ENCODE peak calls at places on chromosomes 12 and 14, in eight cellular contexts. One of them, this sample, is unnamed.

GRCh38 chr12:26563555-26563954 is 269.4 kb downstream of the ITPR2 start:
- DNase-seq in HFFc6: no peak
- DNase-seq in ovary: no peak
- DNase-seq in MM.1S: no peak
- DNase-seq in kidney epithelial cell: no peak
- DNase-seq in astrocyte of the cerebellum: no peak
- DNase-seq in lower lobe of right lung: no peak
- DNase-seq in Calu3: no peak
- DNase-seq in this sample: no peak

GRCh38 chr12:106721931-106722330 is 52.6 kb upstream of the RIC8B start:
- DNase-seq in HFFc6: no peak
- DNase-seq in ovary: no peak
- DNase-seq in MM.1S: no peak
- DNase-seq in kidney epithelial cell: no peak
- DNase-seq in astrocyte of the cerebellum: no peak
- DNase-seq in lower lobe of right lung: no peak
- DNase-seq in Calu3: no peak
- DNase-seq in this sample: no peak

GRCh38 chr12:101823891-101824290 is 6.9 kb downstream of the GNPTAB start:
- DNase-seq in HFFc6: no peak
- DNase-seq in ovary: no peak
- DNase-seq in MM.1S: peak
- DNase-seq in kidney epithelial cell: no peak
- DNase-seq in astrocyte of the cerebellum: no peak
- DNase-seq in lower lobe of right lung: no peak
- DNase-seq in Calu3: peak
- DNase-seq in this sample: peak

GRCh38 chr14:60514378-60515243 is 5.7 kb downstream of the SIX6 start:
- DNase-seq in HFFc6: no peak
- DNase-seq in ovary: no peak
- DNase-seq in MM.1S: no peak
- DNase-seq in kidney epithelial cell: no peak
- DNase-seq in astrocyte of the cerebellum: no peak
- DNase-seq in lower lobe of right lung: no peak
- DNase-seq in Calu3: peak
- DNase-seq in this sample: no peak

GRCh38 chr12:6887460-6887859 is 14.4 kb upstream of the SPSB2 start:
- DNase-seq in HFFc6: no peak
- DNase-seq in ovary: no peak
- DNase-seq in MM.1S: no peak
- DNase-seq in kidney epithelial cell: no peak
- DNase-seq in astrocyte of the cerebellum: no peak
- DNase-seq in lower lobe of right lung: peak
- DNase-seq in Calu3: no peak
- DNase-seq in this sample: no peak

GRCh38 chr14:101926620-101927019 is 37.8 kb upstream of the DYNC1H1 start:
- DNase-seq in HFFc6: no peak
- DNase-seq in ovary: no peak
- DNase-seq in MM.1S: no peak
- DNase-seq in kidney epithelial cell: no peak
- DNase-seq in astrocyte of the cerebellum: no peak
- DNase-seq in lower lobe of right lung: peak
- DNase-seq in Calu3: no peak
- DNase-seq in this sample: no peak

GRCh38 chr12:29317556-29318363 is 63.2 kb downstream of the ERGIC2 start:
- DNase-seq in HFFc6: peak
- DNase-seq in ovary: no peak
- DNase-seq in MM.1S: peak
- DNase-seq in kidney epithelial cell: peak
- DNase-seq in astrocyte of the cerebellum: peak
- DNase-seq in lower lobe of right lung: no peak
- DNase-seq in Calu3: peak
- DNase-seq in this sample: peak

GRCh38 chr12:86173044-86173443 is 83.1 kb downstream of the MGAT4C start:
- DNase-seq in HFFc6: no peak
- DNase-seq in ovary: no peak
- DNase-seq in MM.1S: no peak
- DNase-seq in kidney epithelial cell: no peak
- DNase-seq in astrocyte of the cerebellum: no peak
- DNase-seq in lower lobe of right lung: no peak
- DNase-seq in Calu3: no peak
- DNase-seq in this sample: no peak

GRCh38 chr14:97456958-97457357 is 659.8 kb downstream of the VRK1 start:
- DNase-seq in HFFc6: no peak
- DNase-seq in ovary: no peak
- DNase-seq in MM.1S: no peak
- DNase-seq in kidney epithelial cell: peak
- DNase-seq in astrocyte of the cerebellum: no peak
- DNase-seq in lower lobe of right lung: no peak
- DNase-seq in Calu3: no peak
- DNase-seq in this sample: peak

GRCh38 chr12:89416049-89416792 is 63.9 kb upstream of the DUSP6 start:
- DNase-seq in HFFc6: no peak
- DNase-seq in ovary: no peak
- DNase-seq in MM.1S: no peak
- DNase-seq in kidney epithelial cell: no peak
- DNase-seq in astrocyte of the cerebellum: no peak
- DNase-seq in lower lobe of right lung: no peak
- DNase-seq in Calu3: no peak
- DNase-seq in this sample: no peak

GRCh38 chr12:101793401-101793800 is 37.4 kb downstream of the GNPTAB start:
- DNase-seq in HFFc6: peak
- DNase-seq in ovary: no peak
- DNase-seq in MM.1S: no peak
- DNase-seq in kidney epithelial cell: peak
- DNase-seq in astrocyte of the cerebellum: peak
- DNase-seq in lower lobe of right lung: no peak
- DNase-seq in Calu3: no peak
- DNase-seq in this sample: no peak

GRCh38 chr14:74892745-74893144 is 11.0 kb downstream of the DLST start:
- DNase-seq in HFFc6: no peak
- DNase-seq in ovary: no peak
- DNase-seq in MM.1S: no peak
- DNase-seq in kidney epithelial cell: no peak
- DNase-seq in astrocyte of the cerebellum: no peak
- DNase-seq in lower lobe of right lung: no peak
- DNase-seq in Calu3: no peak
- DNase-seq in this sample: no peak

GRCh38 chr14:103427485-103428443 is 42.5 kb downstream of the MARK3 start:
- DNase-seq in HFFc6: peak
- DNase-seq in ovary: no peak
- DNase-seq in MM.1S: no peak
- DNase-seq in kidney epithelial cell: no peak
- DNase-seq in astrocyte of the cerebellum: peak
- DNase-seq in lower lobe of right lung: no peak
- DNase-seq in Calu3: no peak
- DNase-seq in this sample: no peak

GRCh38 chr12:79933580-79934264 is 1.2 kb downstream of the PPP1R12A start:
- DNase-seq in HFFc6: no peak
- DNase-seq in ovary: no peak
- DNase-seq in MM.1S: peak
- DNase-seq in kidney epithelial cell: no peak
- DNase-seq in astrocyte of the cerebellum: no peak
- DNase-seq in lower lobe of right lung: no peak
- DNase-seq in Calu3: no peak
- DNase-seq in this sample: no peak

GRCh38 chr14:100142073-100143040 is 17.1 kb downstream of the DEGS2 start:
- DNase-seq in HFFc6: no peak
- DNase-seq in ovary: peak
- DNase-seq in MM.1S: no peak
- DNase-seq in kidney epithelial cell: no peak
- DNase-seq in astrocyte of the cerebellum: no peak
- DNase-seq in lower lobe of right lung: no peak
- DNase-seq in Calu3: peak
- DNase-seq in this sample: no peak

GRCh38 chr14:100138082-100138787 is 21.2 kb downstream of the DEGS2 start:
- DNase-seq in HFFc6: no peak
- DNase-seq in ovary: no peak
- DNase-seq in MM.1S: peak
- DNase-seq in kidney epithelial cell: no peak
- DNase-seq in astrocyte of the cerebellum: no peak
- DNase-seq in lower lobe of right lung: no peak
- DNase-seq in Calu3: peak
- DNase-seq in this sample: no peak

GRCh38 chr14:100141133-100141497 is 18.3 kb downstream of the DEGS2 start:
- DNase-seq in HFFc6: no peak
- DNase-seq in ovary: no peak
- DNase-seq in MM.1S: no peak
- DNase-seq in kidney epithelial cell: no peak
- DNase-seq in astrocyte of the cerebellum: no peak
- DNase-seq in lower lobe of right lung: no peak
- DNase-seq in Calu3: no peak
- DNase-seq in this sample: no peak

GRCh38 chr14:100138955-100139354 is 20.5 kb downstream of the DEGS2 start:
- DNase-seq in HFFc6: no peak
- DNase-seq in ovary: no peak
- DNase-seq in MM.1S: no peak
- DNase-seq in kidney epithelial cell: no peak
- DNase-seq in astrocyte of the cerebellum: no peak
- DNase-seq in lower lobe of right lung: no peak
- DNase-seq in Calu3: no peak
- DNase-seq in this sample: no peak

DNA sequence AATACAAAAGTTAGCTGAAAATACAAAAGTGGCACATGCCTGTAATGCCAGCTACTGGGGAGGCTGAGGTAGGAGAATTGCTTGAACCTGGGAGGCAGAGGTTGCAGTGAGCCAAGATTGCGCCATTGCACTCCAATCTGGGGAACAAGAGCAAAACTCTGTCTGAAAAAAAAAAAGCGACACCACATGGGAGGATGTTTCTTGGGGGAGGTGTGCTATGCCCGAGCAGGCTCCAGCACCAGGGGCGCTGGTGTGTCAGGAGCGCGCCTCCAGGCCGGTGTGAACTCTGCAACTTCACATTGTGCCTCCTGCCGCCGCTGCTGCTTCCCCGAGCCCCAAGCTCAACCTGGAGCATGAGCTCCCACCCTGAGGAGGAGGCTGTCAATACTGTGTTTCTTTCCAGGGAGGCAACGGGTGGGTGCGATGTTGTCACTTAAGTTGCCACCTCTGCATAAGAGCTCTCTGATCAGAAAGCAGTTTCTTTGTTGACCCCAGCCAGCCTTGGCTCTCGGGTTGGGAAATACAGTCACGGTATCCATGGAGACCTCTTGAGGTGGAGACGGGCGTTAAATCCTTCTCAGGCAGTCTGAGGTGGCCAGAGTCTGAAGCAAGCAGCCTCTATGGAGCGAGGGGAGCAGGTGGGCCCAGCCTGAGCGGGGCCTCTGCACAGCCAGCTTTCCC is 18.9 kb downstream of the DEGS2 start:
- DNase-seq in HFFc6: no peak
- DNase-seq in ovary: no peak
- DNase-seq in MM.1S: no peak
- DNase-seq in kidney epithelial cell: no peak
- DNase-seq in astrocyte of the cerebellum: no peak
- DNase-seq in lower lobe of right lung: no peak
- DNase-seq in Calu3: no peak
- DNase-seq in this sample: no peak
- TF ChIP-seq CTCF in HFFc6: no peak
- TF ChIP-seq CTCF in ovary: no peak
- TF ChIP-seq CTCF in MM.1S: no peak
- TF ChIP-seq CTCF in kidney epithelial cell: peak
- TF ChIP-seq CTCF in astrocyte of the cerebellum: peak
- TF ChIP-seq CTCF in lower lobe of right lung: peak
- TF ChIP-seq CTCF in Calu3: no peak
- TF ChIP-seq CTCF in this sample: no peak

DNA sequence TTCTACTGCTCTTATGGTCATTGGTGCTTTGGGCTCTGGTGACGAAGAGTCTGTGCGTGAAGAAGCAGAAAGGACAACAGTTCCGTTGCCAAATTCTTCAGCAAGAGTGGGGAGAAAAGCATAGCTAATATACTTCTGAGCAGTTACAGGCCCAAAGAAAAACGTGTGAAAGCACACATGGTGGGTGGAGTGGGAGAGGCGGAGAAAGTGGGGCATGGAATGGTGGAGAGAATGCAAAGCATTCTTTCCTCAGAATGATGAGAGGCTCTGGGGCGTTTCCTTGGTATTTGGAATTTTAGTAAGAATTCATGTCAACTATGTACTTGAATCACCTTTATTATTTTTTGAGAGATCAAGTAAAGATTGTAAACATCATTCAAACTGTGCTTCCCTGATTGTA is 396.1 kb downstream of the NAV3 start:
- DNase-seq in HFFc6: no peak
- DNase-seq in ovary: no peak
- DNase-seq in MM.1S: no peak
- DNase-seq in kidney epithelial cell: no peak
- DNase-seq in astrocyte of the cerebellum: no peak
- DNase-seq in lower lobe of right lung: no peak
- DNase-seq in Calu3: no peak
- DNase-seq in this sample: no peak
- TF ChIP-seq CTCF in HFFc6: no peak
- TF ChIP-seq CTCF in ovary: no peak
- TF ChIP-seq CTCF in MM.1S: no peak
- TF ChIP-seq CTCF in kidney epithelial cell: no peak
- TF ChIP-seq CTCF in astrocyte of the cerebellum: no peak
- TF ChIP-seq CTCF in lower lobe of right lung: no peak
- TF ChIP-seq CTCF in Calu3: no peak
- TF ChIP-seq CTCF in this sample: no peak

GRCh38 chr14:19947413-19948090 is 16.8 kb downstream of the OR4K1 start:
- DNase-seq in HFFc6: no peak
- DNase-seq in ovary: no peak
- DNase-seq in MM.1S: peak
- DNase-seq in kidney epithelial cell: no peak
- DNase-seq in astrocyte of the cerebellum: no peak
- DNase-seq in lower lobe of right lung: no peak
- DNase-seq in Calu3: no peak
- DNase-seq in this sample: no peak
- TF ChIP-seq CTCF in HFFc6: no peak
- TF ChIP-seq CTCF in ovary: no peak
- TF ChIP-seq CTCF in MM.1S: peak
- TF ChIP-seq CTCF in kidney epithelial cell: no peak
- TF ChIP-seq CTCF in astrocyte of the cerebellum: no peak
- TF ChIP-seq CTCF in lower lobe of right lung: no peak
- TF ChIP-seq CTCF in Calu3: no peak
- TF ChIP-seq CTCF in this sample: no peak

GRCh38 chr12:97943359-97943758 is 480.8 kb downstream of the RMST start:
- DNase-seq in HFFc6: no peak
- DNase-seq in ovary: no peak
- DNase-seq in MM.1S: peak
- DNase-seq in kidney epithelial cell: no peak
- DNase-seq in astrocyte of the cerebellum: no peak
- DNase-seq in lower lobe of right lung: no peak
- DNase-seq in Calu3: no peak
- DNase-seq in this sample: no peak

GRCh38 chr12:97944576-97944975 is 482.0 kb downstream of the RMST start:
- DNase-seq in HFFc6: no peak
- DNase-seq in ovary: no peak
- DNase-seq in MM.1S: no peak
- DNase-seq in kidney epithelial cell: no peak
- DNase-seq in astrocyte of the cerebellum: no peak
- DNase-seq in lower lobe of right lung: no peak
- DNase-seq in Calu3: no peak
- DNase-seq in this sample: no peak

GRCh38 chr12:97951239-97951638 is 488.6 kb downstream of the RMST start:
- DNase-seq in HFFc6: no peak
- DNase-seq in ovary: no peak
- DNase-seq in MM.1S: no peak
- DNase-seq in kidney epithelial cell: no peak
- DNase-seq in astrocyte of the cerebellum: no peak
- DNase-seq in lower lobe of right lung: no peak
- DNase-seq in Calu3: no peak
- DNase-seq in this sample: no peak

GRCh38 chr12:97948591-97948990 is 486.0 kb downstream of the RMST start:
- DNase-seq in HFFc6: no peak
- DNase-seq in ovary: no peak
- DNase-seq in MM.1S: no peak
- DNase-seq in kidney epithelial cell: no peak
- DNase-seq in astrocyte of the cerebellum: no peak
- DNase-seq in lower lobe of right lung: no peak
- DNase-seq in Calu3: no peak
- DNase-seq in this sample: no peak

GRCh38 chr12:97946701-97947100 is 484.1 kb downstream of the RMST start:
- DNase-seq in HFFc6: no peak
- DNase-seq in ovary: no peak
- DNase-seq in MM.1S: peak
- DNase-seq in kidney epithelial cell: no peak
- DNase-seq in astrocyte of the cerebellum: no peak
- DNase-seq in lower lobe of right lung: no peak
- DNase-seq in Calu3: no peak
- DNase-seq in this sample: no peak
- TF ChIP-seq CTCF in HFFc6: no peak
- TF ChIP-seq CTCF in ovary: no peak
- TF ChIP-seq CTCF in MM.1S: no peak
- TF ChIP-seq CTCF in kidney epithelial cell: no peak
- TF ChIP-seq CTCF in astrocyte of the cerebellum: no peak
- TF ChIP-seq CTCF in lower lobe of right lung: no peak
- TF ChIP-seq CTCF in Calu3: no peak
- TF ChIP-seq CTCF in this sample: no peak